ENCODE peak calls at places on chromosomes 13 and 19, in six cellular contexts. One of them, this sample, is unnamed.

GRCh38 chr13:100811431-100811830 is 136.8 kb upstream of the TMTC4 start:
- DNase-seq in psoas muscle: no peak
- DNase-seq in neural progenitor cell: no peak
- DNase-seq in mucosa of descending colon: no peak
- DNase-seq in effector memory CD8-positive, alpha-beta T cell: no peak
- DNase-seq in GDM1: no peak
- DNase-seq in this sample: no peak

GRCh38 chr19:46951236-46951986 is 68.2 kb upstream of the NPAS1 start:
- DNase-seq in psoas muscle: no peak
- DNase-seq in neural progenitor cell: no peak
- DNase-seq in mucosa of descending colon: peak
- DNase-seq in effector memory CD8-positive, alpha-beta T cell: no peak
- DNase-seq in GDM1: no peak
- DNase-seq in this sample: no peak

GRCh38 chr19:30492581-30492980 is 120.4 kb downstream of the ZNF536 start:
- DNase-seq in psoas muscle: no peak
- DNase-seq in neural progenitor cell: no peak
- DNase-seq in mucosa of descending colon: no peak
- DNase-seq in effector memory CD8-positive, alpha-beta T cell: no peak
- DNase-seq in GDM1: no peak
- DNase-seq in this sample: no peak

GRCh38 chr19:40420766-40421467 is 4.9 kb downstream of the SERTAD1 start:
- DNase-seq in psoas muscle: peak
- DNase-seq in neural progenitor cell: peak
- DNase-seq in mucosa of descending colon: peak
- DNase-seq in effector memory CD8-positive, alpha-beta T cell: peak
- DNase-seq in GDM1: peak
- DNase-seq in this sample: peak

GRCh38 chr19:52176574-52176973 is 5.2 kb upstream of the ZNF836 start:
- DNase-seq in psoas muscle: no peak
- DNase-seq in neural progenitor cell: peak
- DNase-seq in mucosa of descending colon: no peak
- DNase-seq in effector memory CD8-positive, alpha-beta T cell: no peak
- DNase-seq in GDM1: no peak
- DNase-seq in this sample: no peak

GRCh38 chr19:17948967-17949930 is 16.4 kb downstream of the CCDC124 start:
- DNase-seq in psoas muscle: no peak
- DNase-seq in neural progenitor cell: peak
- DNase-seq in mucosa of descending colon: no peak
- DNase-seq in effector memory CD8-positive, alpha-beta T cell: no peak
- DNase-seq in GDM1: no peak
- DNase-seq in this sample: no peak

GRCh38 chr19:7869910-7870511 is 4.2 kb downstream of the PRR36 start:
- DNase-seq in psoas muscle: peak
- DNase-seq in neural progenitor cell: peak
- DNase-seq in mucosa of descending colon: peak
- DNase-seq in effector memory CD8-positive, alpha-beta T cell: peak
- DNase-seq in GDM1: peak
- DNase-seq in this sample: no peak

GRCh38 chr13:101417043-101417406 is 717 bp upstream of the NALCN start:
- DNase-seq in psoas muscle: no peak
- DNase-seq in neural progenitor cell: peak
- DNase-seq in mucosa of descending colon: no peak
- DNase-seq in effector memory CD8-positive, alpha-beta T cell: no peak
- DNase-seq in GDM1: no peak
- DNase-seq in this sample: no peak

GRCh38 chr13:47146136-47146535 is 249.3 kb upstream of the HTR2A start:
- DNase-seq in psoas muscle: no peak
- DNase-seq in neural progenitor cell: no peak
- DNase-seq in mucosa of descending colon: no peak
- DNase-seq in effector memory CD8-positive, alpha-beta T cell: no peak
- DNase-seq in GDM1: no peak
- DNase-seq in this sample: no peak

GRCh38 chr13:41864658-41865057 is 96.3 kb downstream of the VWA8 start:
- DNase-seq in psoas muscle: no peak
- DNase-seq in neural progenitor cell: no peak
- DNase-seq in mucosa of descending colon: no peak
- DNase-seq in effector memory CD8-positive, alpha-beta T cell: no peak
- DNase-seq in GDM1: no peak
- DNase-seq in this sample: no peak

GRCh38 chr13:42970824-42971669 is 21.0 kb downstream of the EPSTI1 start:
- DNase-seq in psoas muscle: no peak
- DNase-seq in neural progenitor cell: peak
- DNase-seq in mucosa of descending colon: no peak
- DNase-seq in effector memory CD8-positive, alpha-beta T cell: peak
- DNase-seq in GDM1: peak
- DNase-seq in this sample: no peak

GRCh38 chr19:14063100-14063499 is 1.2 kb upstream of the PALM3 start:
- DNase-seq in psoas muscle: no peak
- DNase-seq in neural progenitor cell: no peak
- DNase-seq in mucosa of descending colon: no peak
- DNase-seq in effector memory CD8-positive, alpha-beta T cell: no peak
- DNase-seq in GDM1: no peak
- DNase-seq in this sample: no peak

GRCh38 chr19:590396-590745 is 690 bp downstream of the HCN2 start:
- DNase-seq in psoas muscle: no peak
- DNase-seq in neural progenitor cell: peak
- DNase-seq in mucosa of descending colon: no peak
- DNase-seq in effector memory CD8-positive, alpha-beta T cell: peak
- DNase-seq in GDM1: no peak
- DNase-seq in this sample: peak

GRCh38 chr13:104318121-104318520 is 1251.9 kb upstream of the SLC10A2 start:
- DNase-seq in psoas muscle: no peak
- DNase-seq in neural progenitor cell: peak
- DNase-seq in mucosa of descending colon: no peak
- DNase-seq in effector memory CD8-positive, alpha-beta T cell: no peak
- DNase-seq in GDM1: no peak
- DNase-seq in this sample: no peak

GRCh38 chr13:97175041-97175440 is 47.1 kb upstream of the MBNL2 start:
- DNase-seq in psoas muscle: no peak
- DNase-seq in neural progenitor cell: no peak
- DNase-seq in mucosa of descending colon: no peak
- DNase-seq in effector memory CD8-positive, alpha-beta T cell: no peak
- DNase-seq in GDM1: no peak
- DNase-seq in this sample: no peak

This sample was measured in right lobe of liver.